ENCODE peak calls at places on chromosomes 6 and 20, in four cellular contexts. H is neural progenitor cell, X is IMR-90, W is mammary epithelial cell. L is an unnamed sample.

GRCh38 chr6:57173056-57173885 is 1.1 kb downstream of the BAG2 start:
- DNase-seq in H (peak), X (peak), W (peak), L (no peak)

GRCh38 chr6:39947611-39948068 is 13.4 kb upstream of the MOCS1 start:
- DNase-seq in H (no peak), X (no peak), W (no peak), L (no peak)

GRCh38 chr20:19811231-19811630 is 53.2 kb downstream of the RIN2 start:
- DNase-seq in H (no peak), X (no peak), W (no peak), L (no peak)

GRCh38 chr6:71238351-71238750 is 50.3 kb upstream of the OGFRL1 start:
- DNase-seq in H (no peak), X (peak), W (peak), L (no peak)

GRCh38 chr20:49507741-49508434 is 25.4 kb upstream of the KCNB1 start:
- DNase-seq in H (peak), X (no peak), W (no peak), L (no peak)

GRCh38 chr6:107132330-107132954 is 17.1 kb upstream of the BEND3 start:
- DNase-seq in H (peak), X (no peak), W (no peak), L (no peak)

GRCh38 chr6:109877028-109877726 is 100.9 kb upstream of the GPR6 start:
- DNase-seq in H (no peak), X (no peak), W (no peak), L (no peak)

GRCh38 chr6:144063246-144063743 is 32.1 kb downstream of the SF3B5 start:
- DNase-seq in H (peak), X (no peak), W (no peak), L (no peak)

GRCh38 chr20:43508106-43508505 is 609 bp downstream of the L3MBTL1 start:
- DNase-seq in H (peak), X (no peak), W (no peak), L (no peak)

GRCh38 chr6:42313038-42313437 is 95.4 kb upstream of the MRPS10 start:
- DNase-seq in H (no peak), X (peak), W (no peak), L (no peak)

GRCh38 chr20:50354690-50355592 is 155.2 kb upstream of the PTPN1 start:
- DNase-seq in H (no peak), X (no peak), W (peak), L (no peak)

DNA sequence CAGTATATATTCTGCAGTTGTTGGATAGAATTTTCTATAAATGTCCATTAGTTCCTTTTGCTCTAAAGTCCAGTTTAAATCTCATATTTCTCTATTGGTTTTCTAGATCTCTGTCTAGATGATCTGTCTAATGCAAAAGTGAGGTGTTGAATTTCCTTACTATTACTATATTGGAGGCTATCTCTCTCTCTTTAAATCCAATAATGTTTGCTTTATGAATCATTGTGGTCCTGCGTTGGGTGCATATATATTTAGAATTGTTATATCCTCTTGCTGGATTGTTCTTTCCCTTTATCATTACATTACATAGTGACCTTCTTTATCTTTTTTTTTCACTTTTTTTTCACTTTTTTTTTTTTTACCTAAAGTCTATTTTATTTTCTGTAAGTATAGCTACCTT is 208.5 kb upstream of the ASCC3 start:
- DNase-seq in H (no peak), X (no peak), W (no peak), L (no peak)
- H3K27ac ChIP-seq in H (no peak), X (no peak), W (no peak), L (no peak)

GRCh38 chr20:44886276-44886671 is 769 bp downstream of the YWHAB start:
- DNase-seq in H (no peak), X (no peak), W (no peak), L (no peak)

GRCh38 chr20:44887466-44887865 is 2.0 kb downstream of the YWHAB start:
- DNase-seq in H (no peak), X (no peak), W (no peak), L (no peak)

GRCh38 chr20:44884907-44885391 is 556 bp upstream of the YWHAB start:
- DNase-seq in H (no peak), X (no peak), W (no peak), L (no peak)

GRCh38 chr20:44886828-44887227 is 1.3 kb downstream of the YWHAB start:
- DNase-seq in H (no peak), X (no peak), W (no peak), L (no peak)

DNA sequence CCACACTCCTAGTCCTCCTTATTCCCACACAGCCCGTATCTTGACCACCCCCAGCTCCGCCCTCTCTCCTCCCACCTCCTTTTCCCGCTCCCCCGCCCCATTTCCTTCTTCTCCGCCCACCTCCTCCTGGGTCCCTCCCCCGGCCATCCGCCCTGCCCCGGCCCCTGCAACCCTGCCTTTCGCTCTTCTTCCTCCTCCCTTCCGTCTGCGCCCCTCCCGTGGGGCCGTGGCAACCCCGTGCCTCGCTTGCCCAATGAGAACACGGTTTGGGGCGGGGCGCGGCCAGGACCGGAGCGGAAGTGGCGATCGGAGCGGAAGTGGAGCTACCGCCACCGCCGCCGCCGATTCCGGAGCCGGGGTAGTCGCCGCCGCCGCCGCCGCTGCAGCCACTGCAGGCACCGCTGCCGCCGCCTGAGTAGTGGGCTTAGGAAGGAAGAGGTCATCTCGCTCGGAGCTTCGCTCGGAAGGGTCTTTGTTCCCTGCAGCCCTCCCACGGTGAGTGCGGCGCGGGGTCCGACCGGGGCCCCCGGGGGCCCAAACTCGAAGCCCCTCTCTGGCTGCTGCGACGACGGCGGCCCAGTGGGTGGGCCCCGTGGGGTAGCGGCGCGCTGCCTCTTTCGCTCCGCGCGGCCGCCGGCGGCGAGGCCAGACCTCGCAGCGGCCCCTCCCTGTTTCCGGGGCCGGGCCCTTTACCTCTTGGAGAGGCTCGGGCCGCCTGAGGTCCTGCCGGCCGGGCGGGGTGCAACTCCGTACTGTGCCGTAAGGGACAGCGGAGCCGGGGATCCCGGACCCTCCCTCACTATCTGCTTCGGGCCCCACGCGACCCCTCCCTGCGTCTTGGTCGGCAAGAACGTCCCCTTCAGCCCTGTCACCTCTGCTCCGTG is at the start of gene YWHAB:
- DNase-seq in H (peak), X (peak), W (peak), L (peak)
- H3K27ac ChIP-seq in H (peak), X (peak), W (peak), L (peak)

DNA sequence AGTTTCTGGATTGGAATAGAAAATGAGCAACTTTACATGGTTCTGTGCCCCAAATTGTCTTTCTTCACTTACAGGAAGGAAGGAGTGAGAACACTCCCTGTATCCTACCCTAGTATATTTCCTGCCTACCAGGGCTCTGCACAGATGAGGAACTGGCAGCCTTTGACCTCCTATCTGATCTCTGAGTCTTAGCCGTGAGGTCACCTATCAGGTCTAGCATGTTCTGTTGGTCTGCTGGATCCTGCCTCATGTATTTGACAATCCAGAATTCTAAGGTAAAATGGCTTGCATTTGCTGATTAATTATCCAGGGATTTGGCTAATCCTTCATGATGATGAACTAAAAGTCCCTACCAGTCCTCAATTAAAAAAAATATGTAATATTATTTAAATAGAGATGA is 35.0 kb upstream of the TRAM2 start:
- DNase-seq in H (no peak), X (no peak), W (no peak), L (no peak)
- H3K27ac ChIP-seq in H (no peak), X (peak), W (no peak), L (no peak)

GRCh38 chr20:871436-871835 is 37.9 kb downstream of the FAM110A start:
- DNase-seq in H (no peak), X (no peak), W (no peak), L (no peak)

GRCh38 chr20:871948-872347 is 38.4 kb downstream of the FAM110A start:
- DNase-seq in H (no peak), X (no peak), W (no peak), L (no peak)

GRCh38 chr20:872855-873520 is 39.5 kb downstream of the FAM110A start:
- DNase-seq in H (peak), X (no peak), W (no peak), L (no peak)

GRCh38 chr20:875115-875514 is 41.0 kb downstream of the ANGPT4 start:
- DNase-seq in H (no peak), X (no peak), W (peak), L (no peak)

GRCh38 chr20:873875-874607 is 40.5 kb downstream of the FAM110A start:
- DNase-seq in H (no peak), X (no peak), W (no peak), L (no peak)
- H3K27ac ChIP-seq in H (no peak), X (no peak), W (no peak), L (no peak)

GRCh38 chr20:44959896-44960852 is at the start of gene TOMM34:
- DNase-seq in H (peak), X (peak), W (peak), L (peak)

GRCh38 chr20:44962483-44962882 is 2.3 kb upstream of the TOMM34 start:
- DNase-seq in H (no peak), X (no peak), W (peak), L (no peak)

GRCh38 chr20:44959082-44959895 is 908 bp downstream of the TOMM34 start:
- DNase-seq in H (peak), X (peak), W (peak), L (no peak)

GRCh38 chr20:44961868-44962267 is 1.7 kb upstream of the TOMM34 start:
- DNase-seq in H (no peak), X (peak), W (peak), L (no peak)

DNA sequence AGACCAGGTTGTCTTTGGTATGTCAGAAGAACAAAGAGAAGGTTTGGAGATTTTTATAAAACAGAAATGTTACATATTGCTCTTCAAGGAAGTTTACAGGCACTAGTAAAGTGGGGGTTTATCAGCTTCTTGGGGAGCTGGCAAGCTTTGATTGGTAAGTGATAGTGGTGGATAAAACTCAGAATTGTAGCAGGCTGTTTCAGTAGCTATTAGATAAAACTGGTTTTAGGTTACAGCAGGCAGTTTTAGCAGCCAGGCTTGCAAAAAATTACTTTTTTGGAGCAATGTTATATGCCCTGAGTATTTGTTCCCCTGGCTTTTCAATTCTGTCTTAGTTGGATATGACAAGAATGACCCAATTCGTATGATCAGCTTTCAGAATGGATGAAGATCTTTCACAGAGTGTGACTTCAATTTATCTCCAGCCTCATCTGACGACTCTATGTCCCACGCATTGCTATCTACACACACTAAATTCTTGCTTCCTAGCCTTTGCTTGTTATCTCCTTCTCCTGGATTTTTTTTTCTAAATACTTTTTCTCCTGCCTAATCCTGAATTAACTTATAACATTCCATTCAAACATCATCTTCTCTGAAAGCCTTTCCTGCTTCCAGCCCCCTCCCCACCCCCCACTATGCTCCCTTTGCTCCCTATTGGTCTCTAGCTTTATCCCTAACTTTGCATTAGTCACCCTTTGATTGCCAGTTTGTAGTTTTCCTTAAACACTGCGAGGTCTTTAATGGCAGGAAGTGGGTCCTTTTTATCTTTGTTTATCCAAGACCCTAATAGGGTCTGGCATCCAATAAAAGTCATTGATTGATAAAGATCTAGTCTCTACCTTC is 1.0 kb upstream of the TOMM34 start:
- DNase-seq in H (no peak), X (peak), W (no peak), L (no peak)
- H3K27ac ChIP-seq in H (no peak), X (no peak), W (no peak), L (no peak)

GRCh38 chr6:169850154-169850553 is 98.7 kb downstream of the ERMARD start:
- DNase-seq in H (no peak), X (no peak), W (no peak), L (no peak)

GRCh38 chr6:169850746-169851145 is 99.3 kb downstream of the ERMARD start:
- DNase-seq in H (no peak), X (no peak), W (no peak), L (no peak)

GRCh38 chr6:169852504-169853195 is 101.2 kb downstream of the ERMARD start:
- DNase-seq in H (no peak), X (no peak), W (no peak), L (no peak)

GRCh38 chr6:169853196-169854082 is 102.0 kb downstream of the ERMARD start:
- DNase-seq in H (no peak), X (no peak), W (no peak), L (no peak)

DNA sequence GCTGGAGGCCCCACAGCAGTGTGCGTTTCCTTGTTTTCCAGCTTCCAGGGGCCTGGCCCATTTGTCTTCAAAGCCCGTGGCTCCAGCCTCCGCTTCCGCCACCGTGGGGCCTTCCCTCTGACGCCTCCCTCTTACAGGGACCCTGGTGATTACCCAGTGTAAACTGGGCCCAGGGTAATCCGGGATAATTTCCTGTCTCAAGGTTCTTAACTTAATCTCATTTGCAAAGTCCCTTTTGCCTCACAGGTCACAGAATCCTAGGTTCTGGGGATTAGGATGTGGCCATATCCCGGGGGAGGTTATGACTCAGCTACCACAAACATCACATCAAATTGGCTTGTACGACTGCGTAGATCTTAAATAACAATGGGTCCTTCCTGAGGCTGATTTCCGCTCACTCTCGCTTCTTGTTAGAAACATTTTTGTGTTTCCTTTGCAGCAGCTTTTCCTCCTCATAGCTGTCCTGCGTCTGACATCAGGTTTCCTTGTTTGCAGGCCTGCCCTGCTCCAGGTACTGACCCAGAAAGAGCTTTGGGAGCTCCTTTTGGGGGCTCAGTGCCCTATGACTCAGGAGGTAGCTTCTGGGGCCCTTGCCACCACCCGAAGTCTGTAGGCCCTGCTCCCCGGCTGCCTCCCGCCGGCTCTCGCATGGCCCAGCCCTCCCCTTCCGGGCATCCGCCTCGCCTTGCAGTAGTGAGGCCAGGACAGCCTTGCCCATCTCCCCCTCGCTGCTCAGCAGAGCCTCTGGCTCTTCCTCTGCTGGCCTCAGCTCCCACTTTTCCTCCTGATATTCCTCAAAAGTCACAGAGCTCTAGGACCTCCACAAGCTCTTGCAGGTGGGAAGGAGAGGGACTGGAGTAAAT is 100.5 kb downstream of the ERMARD start:
- DNase-seq in H (peak), X (no peak), W (peak), L (no peak)
- H3K27ac ChIP-seq in H (no peak), X (no peak), W (no peak), L (peak)

GRCh38 chr20:35497320-35497719 is 32.1 kb downstream of the C20orf173 start:
- DNase-seq in H (no peak), X (no peak), W (no peak), L (no peak)
- H3K27ac ChIP-seq in H (no peak), X (no peak), W (no peak), L (no peak)

GRCh38 chr6:53830356-53830755 is 35.6 kb downstream of the LRRC1 start:
- DNase-seq in H (no peak), X (peak), W (no peak), L (no peak)
- H3K27ac ChIP-seq in H (no peak), X (no peak), W (no peak), L (no peak)